ENCODE peak calls at places on chromosomes 2 and 18, in ten cellular contexts. X is right lobe of liver; E is HL-60; V is astrocyte of the spinal cord; F is dorsolateral prefrontal cortex; Y is CD8-positive, alpha-beta T cell; Q is lung; W is tibial artery; U is endodermal cell; Z is GM20000. P is an unnamed sample.

GRCh38 chr2:236968101-236968886 is 117.4 kb upstream of the COPS8 start:
- DNase-seq in X (peak; percentile 44), E (no peak), V (no peak), F (no peak), Y (peak; percentile 61), Q (no peak), W (peak; percentile 53), U (peak; percentile 26), Z (peak; percentile 45), P (no peak)

GRCh38 chr18:36296591-36297418 is 708 bp upstream of the FHOD3 start:
- DNase-seq in X (no peak), E (no peak), V (peak; percentile 83), F (peak; percentile 80), Y (no peak), Q (peak; percentile 36), W (peak; percentile 89), U (peak; percentile 93), Z (peak; percentile 62), P (no peak)

GRCh38 chr18:8507361-8507760 is 101.9 kb upstream of the RAB12 start:
- DNase-seq in X (no peak), E (no peak), V (no peak), F (no peak), Y (no peak), Q (no peak), W (no peak), U (no peak), Z (no peak), P (no peak)

GRCh38 chr2:63814114-63814513 is 27.6 kb upstream of the UGP2 start:
- DNase-seq in X (no peak), E (no peak), V (no peak), F (no peak), Y (no peak), Q (no peak), W (no peak), U (no peak), Z (no peak), P (no peak)

GRCh38 chr2:43068053-43068471 is 158.3 kb downstream of the ZFP36L2 start:
- DNase-seq in X (peak; percentile 34), E (no peak), V (no peak), F (no peak), Y (no peak), Q (no peak), W (peak; percentile 64), U (peak; percentile 61), Z (no peak), P (no peak)

GRCh38 chr2:119460076-119460475 is 28.4 kb downstream of the TMEM37 start:
- DNase-seq in X (no peak), E (no peak), V (no peak), F (no peak), Y (no peak), Q (no peak), W (no peak), U (no peak), Z (no peak), P (no peak)

GRCh38 chr2:9288233-9288632 is 81.6 kb downstream of the ASAP2 start:
- DNase-seq in X (no peak), E (no peak), V (peak; percentile 97), F (no peak), Y (no peak), Q (no peak), W (no peak), U (no peak), Z (no peak), P (no peak)

GRCh38 chr2:97656905-97657587 is 6.8 kb downstream of the ACTR1B start:
- DNase-seq in X (no peak), E (no peak), V (no peak), F (no peak), Y (no peak), Q (no peak), W (no peak), U (no peak), Z (peak; percentile 3), P (no peak)

GRCh38 chr2:65158557-65158956 is 28.7 kb upstream of the RAB1A start:
- DNase-seq in X (no peak), E (no peak), V (no peak), F (no peak), Y (no peak), Q (no peak), W (no peak), U (no peak), Z (no peak), P (no peak)

GRCh38 chr18:22434973-22435608 is 17.4 kb upstream of the CTAGE1 start:
- DNase-seq in X (no peak), E (no peak), V (peak; percentile 86), F (no peak), Y (no peak), Q (no peak), W (no peak), U (no peak), Z (no peak), P (no peak)

GRCh38 chr2:240178564-240178963 is 38.1 kb upstream of the OTOS start:
- DNase-seq in X (no peak), E (no peak), V (no peak), F (no peak), Y (no peak), Q (no peak), W (peak; percentile 20), U (peak; percentile 68), Z (no peak), P (no peak)

GRCh38 chr2:240182001-240182400 is 41.5 kb upstream of the OTOS start:
- DNase-seq in X (peak; percentile 13), E (no peak), V (no peak), F (peak; percentile 9), Y (no peak), Q (no peak), W (peak; percentile 23), U (peak; percentile 27), Z (no peak), P (no peak)

GRCh38 chr2:240179941-240180666 is 39.6 kb upstream of the OTOS start:
- DNase-seq in X (no peak), E (no peak), V (no peak), F (no peak), Y (no peak), Q (no peak), W (peak; percentile 27), U (no peak), Z (no peak), P (no peak)

GRCh38 chr2:240182476-240182875 is 42.0 kb upstream of the OTOS start:
- DNase-seq in X (peak; percentile 14), E (no peak), V (no peak), F (peak; percentile 22), Y (no peak), Q (no peak), W (peak; percentile 33), U (peak; percentile 17), Z (no peak), P (no peak)

DNA sequence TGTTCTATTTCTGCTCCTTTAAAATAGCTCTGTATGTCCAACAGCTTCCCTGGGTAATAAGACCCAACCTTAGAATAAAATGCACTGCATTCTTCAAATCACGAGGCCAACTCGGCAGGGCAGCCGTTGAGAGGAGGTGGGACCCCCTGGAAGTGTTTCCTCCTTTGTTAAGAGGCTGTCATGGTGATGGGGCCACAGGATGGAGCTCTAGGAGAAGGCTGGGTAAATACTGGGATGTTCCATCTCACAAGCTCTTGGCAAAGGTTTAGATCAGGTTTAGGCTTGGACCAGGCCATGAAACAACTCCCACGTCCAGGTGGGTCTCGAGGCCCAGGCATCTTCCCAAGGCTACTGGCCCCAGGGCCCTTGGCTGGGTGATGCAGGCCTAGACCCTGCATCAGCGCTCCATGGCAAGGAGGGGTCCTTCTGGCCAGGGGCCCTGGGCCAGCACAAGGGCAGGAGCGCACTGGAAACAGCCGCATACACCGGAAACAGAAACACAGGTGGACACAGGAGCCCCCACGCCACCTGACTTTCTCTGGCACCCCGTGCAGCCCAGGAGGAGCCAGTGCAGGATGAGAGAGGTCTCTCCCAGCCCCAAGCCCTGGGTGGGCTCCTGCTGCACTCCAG is 38.8 kb upstream of the OTOS start:
- DNase-seq in X (no peak), E (no peak), V (no peak), F (no peak), Y (no peak), Q (no peak), W (peak; percentile 20), U (no peak), Z (no peak), P (no peak)
- TF ChIP-seq CTCF in X (no peak), E (no peak), V (no peak), F (no peak), Y (no peak), Q (no peak), W (no peak), U (no peak), Z (no peak), P (no peak)

DNA sequence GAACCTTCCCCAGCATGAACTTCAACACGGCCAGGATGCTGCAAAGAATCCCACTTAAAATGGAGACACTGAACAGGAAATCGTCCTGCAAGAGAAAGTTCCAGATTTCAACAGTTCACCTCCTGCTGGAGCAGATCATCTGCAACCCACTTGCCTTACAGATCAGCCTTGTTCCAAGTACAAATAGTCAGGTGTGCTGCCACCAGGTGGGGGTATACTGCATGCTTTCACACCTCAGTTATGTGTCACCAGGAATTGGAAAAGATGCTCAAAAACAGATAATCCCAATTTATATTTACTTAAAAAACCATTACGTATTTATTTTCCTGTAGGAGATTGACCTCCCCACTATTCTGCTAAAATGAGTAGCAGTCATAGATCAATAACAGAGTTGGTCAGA is 212.3 kb downstream of the MGAT5 start:
- DNase-seq in X (no peak), E (no peak), V (no peak), F (no peak), Y (peak; percentile 50), Q (no peak), W (peak; percentile 17), U (peak; percentile 80), Z (peak; percentile 39), P (no peak)
- TF ChIP-seq CTCF in X (peak; percentile 43), E (no peak), V (peak; percentile 13), F (peak; percentile 13), Y (no peak), Q (no peak), W (no peak), U (peak; percentile 79), Z (peak; percentile 37), P (no peak)

GRCh38 chr2:217918220-217919024 is 84.4 kb downstream of the TNS1 start:
- DNase-seq in X (no peak), E (no peak), V (peak; percentile 39), F (no peak), Y (no peak), Q (no peak), W (peak; percentile 87), U (peak; percentile 84), Z (no peak), P (no peak)
- TF ChIP-seq CTCF in X (peak; percentile 7), E (no peak), V (no peak), F (peak; percentile 4), Y (no peak), Q (no peak), W (peak; percentile 30), U (peak; percentile 75), Z (no peak), P (peak; percentile 37)

GRCh38 chr2:232869138-232870001 is 694 bp upstream of the SNORC start:
- DNase-seq in X (peak; percentile 45), E (no peak), V (no peak), F (no peak), Y (peak; percentile 31), Q (no peak), W (peak; percentile 31), U (peak; percentile 78), Z (no peak), P (no peak)
- TF ChIP-seq CTCF in X (no peak), E (no peak), V (no peak), F (no peak), Y (no peak), Q (no peak), W (no peak), U (peak; percentile 43), Z (no peak), P (no peak)

DNA sequence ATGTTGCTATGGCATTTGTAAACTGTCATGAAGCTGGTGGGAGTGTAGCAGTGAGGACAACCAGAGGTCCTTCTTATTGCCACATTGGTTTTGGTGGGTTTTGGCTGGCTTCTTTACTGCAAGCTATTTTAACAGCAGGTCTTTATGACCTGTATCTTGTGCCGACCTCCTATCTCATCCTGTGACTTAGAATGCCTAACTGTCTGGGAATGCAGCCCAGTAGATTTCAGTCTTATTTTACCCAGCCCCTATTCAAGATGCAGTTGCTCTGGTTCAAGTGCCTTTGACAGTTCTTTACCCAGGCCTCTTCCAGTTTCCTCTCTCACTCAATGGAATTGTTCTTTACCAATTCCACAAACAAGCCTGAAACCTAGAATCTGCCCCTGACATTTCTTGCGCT is 145.1 kb downstream of the KCNE4 start:
- DNase-seq in X (no peak), E (no peak), V (no peak), F (no peak), Y (no peak), Q (no peak), W (no peak), U (no peak), Z (no peak), P (no peak)
- TF ChIP-seq CTCF in X (no peak), E (no peak), V (no peak), F (no peak), Y (no peak), Q (no peak), W (no peak), U (no peak), Z (no peak), P (no peak)

P was measured in thoracic aorta.